ENCODE peak calls at places on chromosomes 13 and 19, in six cellular contexts. E is A549, W is transverse colon, C is thyroid gland, N is heart left ventricle, I is NB4. M is an unnamed sample.

GRCh38 chr19:38663156-38663651 is 15.8 kb downstream of the ACTN4 start:
- DNase-seq in N (no peak), E (no peak), W (no peak), C (no peak), I (no peak), M (no peak)

GRCh38 chr13:43935878-43936277 is 56.2 kb downstream of the LACC1 start:
- DNase-seq in N (no peak), E (no peak), W (no peak), I (no peak), C (no peak), M (no peak)

GRCh38 chr13:76735641-76736040 is 150.6 kb downstream of the KCTD12 start:
- DNase-seq in C (no peak), W (no peak), I (no peak), N (no peak), E (no peak), M (no peak)

GRCh38 chr13:20997301-20998061 is 63.9 kb downstream of the LATS2 start:
- DNase-seq in E (no peak), N (peak), I (no peak), C (no peak), W (no peak), M (no peak)

GRCh38 chr19:6866646-6867255 is 20.6 kb upstream of the ADGRE1 start:
- DNase-seq in I (no peak), E (no peak), W (peak), C (no peak), N (no peak), M (no peak)

GRCh38 chr19:35790981-35791813 is 15.8 kb downstream of the ARHGAP33 start:
- DNase-seq in N (no peak), C (peak), E (no peak), I (peak), W (no peak), M (no peak)

GRCh38 chr19:14089662-14090508 is 666 bp downstream of the SAMD1 start:
- DNase-seq in I (peak), W (peak), E (no peak), N (peak), C (peak), M (peak)

GRCh38 chr13:95541911-95542484 is 10.5 kb upstream of the CLDN10 start:
- DNase-seq in W (no peak), C (no peak), I (no peak), E (no peak), N (no peak), M (no peak)

GRCh38 chr13:26985285-26985878 is 186.2 kb downstream of the USP12 start:
- DNase-seq in C (peak), N (peak), I (peak), E (peak), W (peak), M (peak)

GRCh38 chr13:35767256-35767981 is 290.9 kb upstream of the MAB21L1 start:
- DNase-seq in C (no peak), W (no peak), N (no peak), I (no peak), E (no peak), M (no peak)

GRCh38 chr19:18294467-18294864 is 13.0 kb upstream of the JUND start:
- DNase-seq in N (no peak), W (peak), I (no peak), C (peak), E (no peak), M (peak)

GRCh38 chr19:5148794-5149190 is 179.9 kb downstream of the KDM4B start:
- DNase-seq in C (peak), E (no peak), W (no peak), I (no peak), N (no peak), M (no peak)

GRCh38 chr19:40198272-40198990 is 7.2 kb downstream of the MAP3K10 start:
- DNase-seq in E (no peak), C (no peak), N (no peak), W (no peak), I (no peak), M (no peak)

GRCh38 chr13:19864018-19864338 is 529 bp upstream of the ZMYM5 start:
- DNase-seq in C (peak), W (peak), N (peak), I (peak), E (no peak), M (peak)

DNA sequence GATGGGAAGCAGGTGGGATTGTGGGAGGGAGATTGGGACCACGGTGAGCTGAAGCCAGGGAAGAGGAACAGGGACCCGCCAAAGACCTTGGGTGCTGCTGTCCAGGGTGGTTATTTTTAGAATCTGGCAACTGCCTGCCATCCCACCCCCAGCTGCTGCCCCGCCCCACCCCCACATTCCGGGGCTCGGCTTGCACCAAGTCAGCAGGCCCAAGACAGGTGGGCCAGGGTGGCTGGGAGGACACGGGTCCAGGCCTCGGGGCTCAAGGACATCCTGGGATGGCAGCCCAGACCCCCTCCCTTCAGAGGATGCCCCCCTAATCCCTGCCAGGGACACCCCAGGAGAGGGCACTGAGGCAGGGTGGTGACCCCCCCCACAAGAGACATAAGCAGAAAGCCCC is 827 bp downstream of the CKM start:
- DNase-seq in E (no peak), I (no peak), C (no peak), W (no peak), N (peak), M (no peak)
- TF ChIP-seq POLR2A in E (no peak), I (no peak), C (no peak), W (no peak), N (peak), M (no peak)

GRCh38 chr19:30442715-30443114 is 70.5 kb downstream of the ZNF536 start:
- DNase-seq in N (no peak), C (no peak), I (no peak), W (no peak), E (no peak), M (no peak)

GRCh38 chr19:30439271-30439750 is 67.1 kb downstream of the ZNF536 start:
- DNase-seq in W (no peak), E (no peak), C (no peak), I (no peak), N (no peak), M (no peak)

GRCh38 chr19:30437869-30438268 is 65.7 kb downstream of the ZNF536 start:
- DNase-seq in N (no peak), I (no peak), W (no peak), C (no peak), E (no peak), M (peak)

GRCh38 chr19:30443531-30444252 is 71.5 kb downstream of the ZNF536 start:
- DNase-seq in C (no peak), I (no peak), N (no peak), E (no peak), W (no peak), M (no peak)

DNA sequence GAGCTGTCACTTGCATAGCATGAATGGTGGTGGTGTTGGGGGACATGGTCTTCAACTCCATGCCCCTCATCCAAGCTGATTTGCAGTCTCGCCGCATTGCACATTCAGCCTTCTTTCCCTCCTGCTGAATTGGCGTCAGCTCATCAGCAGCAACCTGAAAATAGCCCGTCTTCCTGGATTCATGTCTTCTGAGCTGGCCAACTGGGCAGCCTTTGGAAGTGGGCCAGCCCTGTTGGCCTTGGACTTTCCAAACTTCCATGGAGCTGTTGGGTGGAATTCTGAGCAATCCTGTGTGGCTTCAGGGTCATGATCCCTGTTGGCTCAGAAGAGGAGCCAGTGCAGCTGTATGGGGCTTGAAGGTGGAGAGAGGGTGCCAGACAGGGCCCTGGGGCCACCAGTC is 68.8 kb downstream of the ZNF536 start:
- DNase-seq in E (no peak), N (no peak), W (no peak), C (no peak), I (no peak), M (no peak)
- TF ChIP-seq CTCF in E (no peak), N (no peak), W (no peak), C (no peak), I (no peak), M (no peak)

GRCh38 chr19:53432088-53432661 is 391 bp downstream of the ZNF761 start:
- DNase-seq in N (peak), C (peak), W (peak), I (peak), E (no peak), M (peak)

GRCh38 chr19:53431399-53432087 is at the start of gene ZNF761:
- DNase-seq in N (peak), C (peak), E (peak), W (peak), I (peak), M (peak)
- TF ChIP-seq POLR2A in N (peak), C (no peak), E (peak), W (peak), I (peak), M (peak)

DNA sequence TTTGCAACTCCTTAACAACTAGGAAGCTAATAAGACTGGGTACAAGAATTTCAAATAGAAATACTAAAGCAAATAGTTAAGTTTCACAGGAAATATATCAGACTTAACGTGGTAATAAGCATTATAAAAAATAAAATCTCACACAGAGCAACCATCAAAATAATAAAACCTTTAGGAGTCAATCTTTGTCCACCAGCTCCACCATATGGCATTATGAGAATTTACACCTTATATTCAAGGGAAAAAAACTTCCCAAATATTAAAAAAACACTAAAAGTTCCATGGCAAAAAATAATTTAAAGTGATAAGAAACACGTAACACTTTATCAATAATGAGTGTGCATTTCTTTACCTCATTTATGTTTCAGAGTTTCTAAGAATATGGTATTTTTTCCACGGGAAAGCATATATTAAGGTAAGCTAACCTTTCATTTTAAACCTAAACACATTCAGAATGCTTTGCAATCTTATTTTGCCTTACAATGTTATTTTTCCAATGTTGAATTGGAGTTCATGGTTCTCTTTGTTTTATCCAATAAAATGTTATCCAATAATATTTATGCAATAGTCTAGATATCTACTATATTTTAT is 423.2 kb upstream of the SGCG start:
- DNase-seq in W (no peak), C (no peak), E (no peak), N (no peak), I (peak), M (no peak)
- TF ChIP-seq CTCF in W (no peak), C (no peak), E (peak), N (peak), I (no peak), M (no peak)

DNA sequence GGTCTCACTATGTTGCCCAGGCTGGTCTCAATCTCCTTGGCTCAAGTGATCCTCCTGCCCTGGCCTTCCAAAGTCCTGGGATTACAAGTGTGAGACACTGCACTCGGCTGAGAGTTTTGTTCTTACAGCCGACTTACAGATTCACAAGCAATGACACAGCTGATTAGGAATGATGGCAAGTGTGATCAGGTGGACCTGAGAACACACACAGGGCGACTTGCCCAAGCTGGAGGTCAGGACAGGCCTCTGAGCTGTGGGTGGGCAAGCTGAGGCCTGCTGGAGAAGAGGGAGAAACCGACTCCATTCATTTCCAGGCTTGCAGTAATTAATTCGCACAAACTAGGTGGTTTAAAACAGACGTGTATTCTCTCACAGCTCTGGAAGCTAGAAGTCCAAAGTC is 8.1 kb upstream of the ATG4D start:
- DNase-seq in I (no peak), W (no peak), C (no peak), E (no peak), N (no peak), M (no peak)
- TF ChIP-seq POLR2A in I (no peak), W (no peak), C (no peak), E (no peak), N (no peak), M (no peak)

GRCh38 chr19:15635016-15635805 is 5.5 kb upstream of the CYP4F3 start:
- DNase-seq in C (no peak), W (no peak), I (peak), N (no peak), E (no peak), M (no peak)

GRCh38 chr19:15629003-15629880 is 11.5 kb upstream of the CYP4F3 start:
- DNase-seq in N (peak), I (peak), C (peak), E (peak), W (peak), M (peak)

GRCh38 chr19:15634105-15634504 is 6.6 kb upstream of the CYP4F3 start:
- DNase-seq in C (no peak), E (no peak), W (no peak), I (no peak), N (no peak), M (no peak)

GRCh38 chr19:15633122-15633521 is 7.6 kb upstream of the CYP4F3 start:
- DNase-seq in I (peak), E (no peak), C (no peak), W (no peak), N (no peak), M (no peak)

GRCh38 chr19:15631817-15632216 is 8.9 kb upstream of the CYP4F3 start:
- DNase-seq in W (peak), I (peak), N (no peak), C (no peak), E (peak), M (no peak)
- TF ChIP-seq CTCF in W (peak), I (peak), N (peak), C (no peak), E (peak), M (peak)

GRCh38 chr19:21940684-21941083 is 70.1 kb downstream of the ZNF208 start:
- DNase-seq in C (no peak), E (no peak), I (no peak), N (no peak), W (no peak), M (no peak)
- TF ChIP-seq POLR2A in C (no peak), E (no peak), I (no peak), N (no peak), W (no peak), M (no peak)